ENCODE peak calls at places on chromosomes 13 and 19, in eight cellular contexts. U, Q, N, V, K, T, J and L are unnamed samples.

GRCh38 chr13:48318714-48319457 is 15.3 kb downstream of the RB1 start:
- DNase-seq in U (no peak), Q (no peak), N (no peak), V (no peak), K (peak), T (no peak), J (no peak), L (no peak)

GRCh38 chr19:43609872-43610271 is 2.0 kb upstream of the SRRM5 start:
- DNase-seq in U (no peak), Q (no peak), N (no peak), V (no peak), K (no peak), T (no peak), J (no peak), L (no peak)

GRCh38 chr13:43686557-43686956 is 100.2 kb downstream of the ENOX1 start:
- DNase-seq in U (no peak), Q (no peak), N (no peak), V (peak), K (peak), T (no peak), J (peak), L (peak)

GRCh38 chr13:44142911-44143665 is 230.5 kb upstream of the SERP2 start:
- DNase-seq in U (no peak), Q (no peak), N (no peak), V (peak), K (no peak), T (no peak), J (peak), L (no peak)

GRCh38 chr13:80341771-80342271 is 895 bp upstream of the SPRY2 start:
- DNase-seq in U (no peak), Q (no peak), N (peak), V (peak), K (peak), T (peak), J (peak), L (no peak)

GRCh38 chr19:7067716-7068115 is 1.8 kb upstream of the ZNF557 start:
- DNase-seq in U (no peak), Q (no peak), N (no peak), V (peak), K (no peak), T (no peak), J (peak), L (no peak)

GRCh38 chr19:48810151-48810550 is 678 bp downstream of the BCAT2 start:
- DNase-seq in U (no peak), Q (no peak), N (no peak), V (no peak), K (no peak), T (no peak), J (no peak), L (no peak)

GRCh38 chr19:57282011-57282636 is 1.8 kb downstream of the ZNF460 start:
- DNase-seq in U (no peak), Q (no peak), N (no peak), V (no peak), K (no peak), T (no peak), J (no peak), L (no peak)

GRCh38 chr13:24263652-24264051 is 45.7 kb upstream of the C1QTNF9 start:
- DNase-seq in U (no peak), Q (no peak), N (no peak), V (no peak), K (no peak), T (no peak), J (no peak), L (no peak)

GRCh38 chr13:46211116-46211515 is 612 bp upstream of the LRRC63 start:
- DNase-seq in U (no peak), Q (no peak), N (peak), V (peak), K (no peak), T (no peak), J (no peak), L (no peak)

GRCh38 chr13:36495431-36495830 is 63.1 kb downstream of the CCNA1 start:
- DNase-seq in U (no peak), Q (no peak), N (no peak), V (no peak), K (no peak), T (no peak), J (no peak), L (no peak)

GRCh38 chr13:40342461-40342860 is 324.0 kb downstream of the FOXO1 start:
- DNase-seq in U (no peak), Q (no peak), N (no peak), V (no peak), K (no peak), T (no peak), J (no peak), L (no peak)

GRCh38 chr13:38514575-38514974 is 164.9 kb downstream of the UFM1 start:
- DNase-seq in U (no peak), Q (no peak), N (no peak), V (no peak), K (no peak), T (no peak), J (no peak), L (no peak)

GRCh38 chr19:41457241-41457640 is 14.3 kb downstream of the ERICH4 start:
- DNase-seq in U (no peak), Q (no peak), N (no peak), V (no peak), K (no peak), T (no peak), J (no peak), L (no peak)

GRCh38 chr13:44004881-44005280 is 125.2 kb downstream of the LACC1 start:
- DNase-seq in U (no peak), Q (no peak), N (no peak), V (peak), K (no peak), T (no peak), J (peak), L (no peak)

GRCh38 chr13:64061649-64062048 is 2646.0 kb upstream of the PCDH20 start:
- DNase-seq in U (no peak), Q (no peak), N (no peak), V (no peak), K (no peak), T (no peak), J (no peak), L (no peak)